ENCODE peak calls at places on chromosomes 5 and 9, in six cellular contexts. G is HepG2, F is H1, Y is sigmoid colon, N is transverse colon, R is lower leg skin. H is an unnamed sample.

GRCh38 chr9:88237454-88238280 is 99.4 kb upstream of the SPATA31C2 start:
- DNase-seq in Y (no peak), G (no peak), R (no peak), F (no peak), N (no peak), H (no peak)

GRCh38 chr9:69857131-69857530 is 36.5 kb downstream of the CFAP95 start:
- DNase-seq in R (no peak), Y (no peak), G (no peak), N (no peak), F (no peak), H (no peak)

GRCh38 chr5:82164109-82164956 is 113.8 kb downstream of the RPS23 start:
- DNase-seq in R (no peak), Y (no peak), N (no peak), F (no peak), G (no peak), H (no peak)

GRCh38 chr9:36268007-36268427 is 9.8 kb upstream of the GNE start:
- DNase-seq in Y (no peak), N (no peak), F (no peak), R (no peak), G (no peak), H (no peak)

GRCh38 chr5:107501965-107502691 is 168.6 kb downstream of the EFNA5 start:
- DNase-seq in G (no peak), N (no peak), F (no peak), Y (no peak), R (no peak), H (no peak)

GRCh38 chr5:145750194-145750593 is 84.9 kb downstream of the PRELID2 start:
- DNase-seq in F (no peak), Y (no peak), G (no peak), N (no peak), R (no peak), H (no peak)

GRCh38 chr5:13745508-13745907 is 199.0 kb downstream of the DNAH5 start:
- DNase-seq in Y (no peak), G (peak; percentile 38), R (no peak), F (no peak), N (no peak), H (no peak)

GRCh38 chr9:123622696-123623095 is 266.7 kb downstream of the CRB2 start:
- DNase-seq in R (no peak), N (no peak), Y (no peak), F (no peak), G (no peak), H (no peak)

GRCh38 chr5:171155621-171156020 is 153.4 kb upstream of the TLX3 start:
- DNase-seq in R (no peak), G (no peak), Y (no peak), F (no peak), N (no peak), H (no peak)

GRCh38 chr5:93715327-93715726 is 26.1 kb downstream of the POU5F2 start:
- DNase-seq in N (no peak), Y (no peak), G (peak; percentile 5), F (no peak), R (no peak), H (no peak)

DNA sequence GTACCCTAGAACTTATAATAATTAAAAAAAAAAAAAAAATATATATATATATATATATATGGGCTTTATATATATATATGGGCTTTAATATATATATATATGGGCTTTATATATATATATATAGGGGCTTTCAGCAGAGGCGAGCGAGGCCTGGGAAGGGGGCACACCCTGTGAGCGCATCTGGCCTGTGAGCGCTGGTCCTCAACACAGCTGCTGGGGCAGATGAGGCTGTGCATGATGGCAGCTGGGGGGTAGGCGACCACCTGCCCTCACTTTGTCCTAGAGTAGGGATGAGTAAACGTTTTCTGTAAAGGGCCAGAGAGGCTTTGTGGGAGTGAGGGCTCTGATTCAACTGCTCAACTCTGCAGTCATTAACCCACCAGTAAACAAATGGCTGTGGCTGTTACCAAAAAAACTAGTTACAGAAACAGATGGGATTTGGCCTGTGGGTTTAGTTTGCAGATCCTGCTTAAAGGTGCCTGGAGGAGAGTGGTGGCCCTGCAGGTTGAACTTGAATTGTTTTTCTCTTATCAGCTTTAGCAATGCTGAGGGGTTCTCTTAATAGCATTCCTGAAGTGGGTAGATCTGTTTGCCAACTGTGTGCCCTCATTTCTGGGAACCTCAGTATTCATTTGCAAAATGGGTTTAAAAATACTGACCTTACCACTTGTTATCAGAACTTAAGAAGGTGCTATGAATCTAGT is 88.1 kb upstream of the EPB41L4B start:
- DNase-seq in Y (no peak), F (no peak), G (no peak), N (no peak), R (no peak), H (no peak)
- TF ChIP-seq POLR2A in Y (no peak), F (no peak), G (no peak), N (no peak), R (no peak), H (no peak)

DNA sequence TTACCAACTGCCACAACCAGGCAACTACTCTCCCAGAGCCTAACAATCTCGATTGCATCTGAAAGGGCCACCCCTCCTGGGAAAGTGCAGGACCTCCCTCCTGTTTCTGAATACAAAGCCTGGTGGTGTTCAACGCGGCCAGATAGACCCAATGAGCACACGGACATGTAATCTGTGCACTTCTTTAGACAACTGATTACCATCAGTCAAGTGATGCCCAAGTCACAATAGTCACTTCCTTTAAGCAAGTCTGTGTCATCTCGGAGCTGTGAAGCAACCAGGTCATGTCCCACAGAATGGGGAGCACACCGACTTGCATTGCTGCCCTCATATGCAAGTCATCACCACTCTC is 739 bp downstream of the C9orf72 start:
- DNase-seq in G (peak; percentile 30), F (no peak), R (peak; percentile 73), Y (peak; percentile 81), N (peak; percentile 64), H (no peak)
- TF ChIP-seq POLR2A in G (no peak), F (peak; percentile 22), R (no peak), Y (no peak), N (no peak), H (no peak)

GRCh38 chr5:6831678-6832077 is 118.4 kb downstream of the TENT4A start:
- DNase-seq in R (no peak), G (no peak), Y (no peak), N (no peak), F (no peak), H (no peak)

GRCh38 chr5:6832994-6833393 is 119.8 kb downstream of the TENT4A start:
- DNase-seq in Y (no peak), G (no peak), N (no peak), R (no peak), F (no peak), H (no peak)

GRCh38 chr5:6830643-6831239 is 117.5 kb downstream of the TENT4A start:
- DNase-seq in F (no peak), G (no peak), R (no peak), N (no peak), Y (no peak), H (no peak)

GRCh38 chr5:6832272-6832671 is 119.0 kb downstream of the TENT4A start:
- DNase-seq in F (no peak), N (no peak), G (no peak), R (no peak), Y (no peak), H (no peak)

GRCh38 chr5:6833406-6833805 is 120.2 kb downstream of the TENT4A start:
- DNase-seq in Y (no peak), N (no peak), R (no peak), F (no peak), G (no peak), H (no peak)
- TF ChIP-seq POLR2A in Y (no peak), N (no peak), R (no peak), F (no peak), G (no peak), H (no peak)

GRCh38 chr5:138465288-138466057 is at the start of gene EGR1:
- DNase-seq in N (peak; percentile 95), G (peak; percentile 88), R (peak; percentile 96), F (peak; percentile 78), Y (peak; percentile 98), H (peak; percentile 96)
- TF ChIP-seq POLR2A in N (peak; percentile 44), G (no peak), R (peak; percentile 76), F (no peak), Y (peak; percentile 41), H (peak; percentile 89)

GRCh38 chr5:132556511-132557424 is at the start of gene RAD50:
- DNase-seq in Y (peak; percentile 97), R (peak; percentile 88), G (peak; percentile 85), F (peak; percentile 68), N (peak; percentile 96), H (peak; percentile 96)
- TF ChIP-seq POLR2A in Y (peak; percentile 77), R (peak; percentile 58), G (peak; percentile 94), F (peak; percentile 62), N (peak; percentile 87), H (no peak)

GRCh38 chr5:1473746-1474145 is 28.5 kb upstream of the SLC6A3 start:
- DNase-seq in R (no peak), F (no peak), G (no peak), N (no peak), Y (peak; percentile 49), H (no peak)

GRCh38 chr5:1471997-1472963 is 27.0 kb upstream of the SLC6A3 start:
- DNase-seq in F (no peak), R (no peak), N (no peak), Y (no peak), G (no peak), H (peak; percentile 7)

GRCh38 chr5:1472964-1473628 is 27.9 kb upstream of the SLC6A3 start:
- DNase-seq in Y (peak; percentile 56), G (no peak), R (no peak), N (no peak), F (no peak), H (no peak)

GRCh38 chr5:1474875-1475543 is 29.8 kb upstream of the SLC6A3 start:
- DNase-seq in N (no peak), G (no peak), F (no peak), Y (no peak), R (no peak), H (peak; percentile 16)

GRCh38 chr5:1474183-1474839 is 29.1 kb upstream of the SLC6A3 start:
- DNase-seq in F (no peak), G (no peak), N (no peak), R (no peak), Y (peak; percentile 58), H (peak; percentile 18)
- TF ChIP-seq POLR2A in F (no peak), G (no peak), N (no peak), R (no peak), Y (no peak), H (no peak)

GRCh38 chr5:16528382-16528849 is 62.8 kb upstream of the ZNF622 start:
- DNase-seq in Y (no peak), F (no peak), N (no peak), R (no peak), G (no peak), H (no peak)
- TF ChIP-seq POLR2A in Y (no peak), F (no peak), N (peak; percentile 17), R (no peak), G (no peak), H (no peak)

DNA sequence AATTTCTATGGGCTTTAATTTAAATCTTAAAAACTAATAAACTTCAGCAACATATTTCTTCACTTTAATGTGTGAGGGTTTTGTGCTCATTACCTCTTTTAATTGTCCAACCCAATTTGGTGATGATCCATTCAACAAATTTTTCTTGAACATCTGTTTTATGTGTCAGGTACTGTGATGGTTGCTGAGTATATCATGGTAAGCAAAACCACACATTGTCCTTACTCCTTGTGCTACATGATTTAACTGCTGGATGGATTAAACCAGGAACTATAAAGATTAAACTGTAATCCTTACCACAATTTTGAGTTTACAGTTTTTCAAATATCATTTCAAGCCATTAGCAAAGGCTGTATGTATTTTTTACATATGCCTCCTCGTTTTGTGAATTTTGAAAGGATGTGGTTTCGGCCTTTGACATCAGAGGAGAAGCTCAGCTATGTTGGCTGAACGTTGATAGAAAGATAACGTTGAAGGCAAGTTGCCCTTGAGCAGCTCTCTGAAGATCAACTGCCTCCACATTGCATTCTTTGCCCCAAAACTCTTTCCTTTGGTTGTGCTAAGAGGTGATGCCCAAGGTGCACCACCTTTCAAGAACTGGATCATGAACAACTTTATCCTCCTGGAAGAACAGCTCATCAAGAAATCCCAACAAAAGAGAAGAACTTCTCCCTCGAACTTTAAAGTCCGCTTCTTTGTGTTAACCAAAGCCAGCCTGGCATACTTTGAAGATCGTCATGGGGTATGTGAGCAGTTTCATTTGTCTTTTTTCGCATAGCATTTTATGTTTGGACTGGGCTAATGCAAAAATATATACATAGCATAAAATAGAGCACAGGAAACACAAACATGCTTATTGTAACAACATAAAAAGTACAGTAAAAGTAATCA is at the start of gene ITK:
- DNase-seq in G (no peak), Y (no peak), N (peak; percentile 26), F (no peak), R (no peak), H (no peak)
- TF ChIP-seq POLR2A in G (no peak), Y (no peak), N (peak; percentile 32), F (no peak), R (no peak), H (no peak)

H was measured in heart left ventricle.